ENCODE peak calls at places on chromosomes 4 and X, in four cellular contexts. One of them, this sample, is unnamed.

GRCh38 chrX:48772602-48773001 is 11.1 kb downstream of the GLOD5 start:
- DNase-seq in ovary: no peak
- DNase-seq in NB4: no peak
- DNase-seq in A549: no peak
- DNase-seq in this sample: no peak

GRCh38 chr4:2694691-2695090 is 61.4 kb downstream of the TNIP2 start:
- DNase-seq in ovary: no peak
- DNase-seq in NB4: no peak
- DNase-seq in A549: no peak
- DNase-seq in this sample: no peak

GRCh38 chr4:16199132-16199531 is 27.1 kb downstream of the TAPT1 start:
- DNase-seq in ovary: no peak
- DNase-seq in NB4: peak
- DNase-seq in A549: peak
- DNase-seq in this sample: no peak

GRCh38 chr4:145716200-145716599 is 36.3 kb downstream of the C4orf51 start:
- DNase-seq in ovary: no peak
- DNase-seq in NB4: no peak
- DNase-seq in A549: no peak
- DNase-seq in this sample: no peak

GRCh38 chrX:150568320-150569154 is at the start of gene MTM1:
- DNase-seq in ovary: peak
- DNase-seq in NB4: peak
- DNase-seq in A549: peak
- DNase-seq in this sample: peak

GRCh38 chr4:34181311-34181808 is 2063.0 kb downstream of the ARAP2 start:
- DNase-seq in ovary: no peak
- DNase-seq in NB4: no peak
- DNase-seq in A549: peak
- DNase-seq in this sample: no peak

GRCh38 chr4:111360906-111361305 is 738.0 kb upstream of the PITX2 start:
- DNase-seq in ovary: no peak
- DNase-seq in NB4: no peak
- DNase-seq in A549: no peak
- DNase-seq in this sample: no peak

GRCh38 chr4:128766781-128767180 is 42.7 kb upstream of the JADE1 start:
- DNase-seq in ovary: no peak
- DNase-seq in NB4: no peak
- DNase-seq in A549: no peak
- DNase-seq in this sample: no peak

GRCh38 chr4:53605783-53606182 is 14.5 kb upstream of the LNX1 start:
- DNase-seq in ovary: no peak
- DNase-seq in NB4: no peak
- DNase-seq in A549: no peak
- DNase-seq in this sample: no peak

GRCh38 chrX:123077671-123078070 is 106.4 kb upstream of the GRIA3 start:
- DNase-seq in ovary: no peak
- DNase-seq in NB4: no peak
- DNase-seq in A549: no peak
- DNase-seq in this sample: no peak

GRCh38 chr4:139584784-139585183 is 28.8 kb upstream of the SETD7 start:
- DNase-seq in ovary: no peak
- DNase-seq in NB4: no peak
- DNase-seq in A549: no peak
- DNase-seq in this sample: no peak

GRCh38 chr4:139581096-139581495 is 25.1 kb upstream of the SETD7 start:
- DNase-seq in ovary: no peak
- DNase-seq in NB4: no peak
- DNase-seq in A549: no peak
- DNase-seq in this sample: no peak

GRCh38 chr4:139582044-139582443 is 26.0 kb upstream of the SETD7 start:
- DNase-seq in ovary: no peak
- DNase-seq in NB4: no peak
- DNase-seq in A549: no peak
- DNase-seq in this sample: no peak

GRCh38 chr4:139585468-139585867 is 29.4 kb upstream of the SETD7 start:
- DNase-seq in ovary: no peak
- DNase-seq in NB4: no peak
- DNase-seq in A549: no peak
- DNase-seq in this sample: no peak

DNA sequence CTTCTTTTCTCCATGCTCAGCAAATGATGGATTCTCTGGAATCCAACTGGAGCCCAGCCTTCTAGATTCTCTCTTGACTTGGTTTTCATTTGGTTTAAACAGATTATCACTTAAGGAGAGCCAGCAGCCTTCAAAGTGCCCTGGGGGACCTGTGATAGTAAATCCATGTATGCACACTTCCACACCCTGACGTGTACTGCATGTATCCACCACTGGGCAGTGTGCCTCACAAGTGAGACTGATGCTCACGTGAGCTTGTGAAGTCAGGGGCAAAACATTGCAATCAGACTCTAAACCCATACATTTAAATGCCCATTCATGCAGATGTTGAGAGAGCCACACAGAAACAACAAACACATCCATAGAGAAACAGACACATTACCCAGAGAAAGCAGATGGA is 28.0 kb upstream of the SETD7 start:
- DNase-seq in ovary: no peak
- DNase-seq in NB4: no peak
- DNase-seq in A549: no peak
- DNase-seq in this sample: no peak
- TF ChIP-seq POLR2A in ovary: no peak
- TF ChIP-seq POLR2A in NB4: no peak
- TF ChIP-seq POLR2A in A549: no peak
- TF ChIP-seq POLR2A in this sample: no peak

GRCh38 chr4:78293348-78293747 is 236.2 kb downstream of the FRAS1 start:
- DNase-seq in ovary: no peak
- DNase-seq in NB4: no peak
- DNase-seq in A549: no peak
- DNase-seq in this sample: no peak

GRCh38 chr4:78293841-78294301 is 236.7 kb downstream of the FRAS1 start:
- DNase-seq in ovary: no peak
- DNase-seq in NB4: no peak
- DNase-seq in A549: peak
- DNase-seq in this sample: no peak

GRCh38 chr4:78298618-78299017 is 241.5 kb downstream of the FRAS1 start:
- DNase-seq in ovary: no peak
- DNase-seq in NB4: no peak
- DNase-seq in A549: no peak
- DNase-seq in this sample: no peak

GRCh38 chr4:78297075-78297815 is 240.1 kb downstream of the FRAS1 start:
- DNase-seq in ovary: no peak
- DNase-seq in NB4: no peak
- DNase-seq in A549: no peak
- DNase-seq in this sample: no peak

GRCh38 chr4:78296261-78296660 is 239.1 kb downstream of the FRAS1 start:
- DNase-seq in ovary: no peak
- DNase-seq in NB4: no peak
- DNase-seq in A549: no peak
- DNase-seq in this sample: no peak
- TF ChIP-seq CTCF in ovary: no peak
- TF ChIP-seq CTCF in NB4: no peak
- TF ChIP-seq CTCF in A549: no peak
- TF ChIP-seq CTCF in this sample: no peak

DNA sequence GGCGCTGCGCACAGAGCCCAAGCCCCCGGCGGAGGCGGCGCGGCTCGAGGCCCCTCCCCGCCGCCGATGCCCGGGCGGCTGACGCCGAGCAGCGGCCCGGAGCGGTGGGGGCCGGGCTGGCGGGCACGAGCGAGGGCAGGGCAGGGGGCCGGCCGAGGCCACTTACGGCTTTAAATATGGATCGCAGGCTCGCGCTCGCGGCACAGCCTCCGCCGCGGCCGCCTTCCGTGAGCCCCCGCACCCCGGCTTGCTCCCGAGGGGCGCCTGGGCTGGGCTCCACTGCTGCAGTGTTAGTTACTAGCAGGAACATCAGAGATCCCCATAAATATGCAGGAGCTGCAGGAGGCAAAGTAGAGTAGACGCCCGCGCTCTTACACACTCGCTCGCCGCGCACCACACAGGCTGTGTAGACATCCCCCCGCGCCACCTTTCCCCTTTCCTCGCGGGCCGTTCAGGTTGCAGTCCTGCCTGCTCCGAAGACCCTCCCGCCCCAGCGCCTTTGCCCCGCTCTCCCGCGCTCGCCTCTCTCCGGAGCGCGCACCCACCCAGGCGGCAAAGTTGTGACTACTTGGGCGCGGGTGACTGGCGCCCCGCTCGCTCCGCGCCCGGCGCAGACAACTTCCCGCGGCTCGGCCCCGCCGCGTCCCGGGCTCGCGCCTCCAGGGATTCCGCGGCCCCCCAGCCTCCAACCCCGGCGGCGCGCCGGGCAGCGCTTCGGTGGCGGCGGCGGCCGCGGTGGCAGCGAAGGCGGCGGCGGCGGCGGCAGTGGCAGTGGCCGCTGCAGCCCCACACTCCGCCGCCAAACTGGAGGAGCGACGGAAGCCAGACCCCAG is 152.0 kb upstream of the SLC4A4 start:
- DNase-seq in ovary: no peak
- DNase-seq in NB4: no peak
- DNase-seq in A549: peak
- DNase-seq in this sample: no peak
- TF ChIP-seq POLR2A in ovary: no peak
- TF ChIP-seq POLR2A in NB4: no peak
- TF ChIP-seq POLR2A in A549: peak
- TF ChIP-seq POLR2A in this sample: no peak

GRCh38 chrX:15930585-15930984 is 76.0 kb upstream of the AP1S2 start:
- DNase-seq in ovary: no peak
- DNase-seq in NB4: peak
- DNase-seq in A549: peak
- DNase-seq in this sample: no peak
- TF ChIP-seq CTCF in ovary: no peak
- TF ChIP-seq CTCF in NB4: no peak
- TF ChIP-seq CTCF in A549: peak
- TF ChIP-seq CTCF in this sample: no peak

DNA sequence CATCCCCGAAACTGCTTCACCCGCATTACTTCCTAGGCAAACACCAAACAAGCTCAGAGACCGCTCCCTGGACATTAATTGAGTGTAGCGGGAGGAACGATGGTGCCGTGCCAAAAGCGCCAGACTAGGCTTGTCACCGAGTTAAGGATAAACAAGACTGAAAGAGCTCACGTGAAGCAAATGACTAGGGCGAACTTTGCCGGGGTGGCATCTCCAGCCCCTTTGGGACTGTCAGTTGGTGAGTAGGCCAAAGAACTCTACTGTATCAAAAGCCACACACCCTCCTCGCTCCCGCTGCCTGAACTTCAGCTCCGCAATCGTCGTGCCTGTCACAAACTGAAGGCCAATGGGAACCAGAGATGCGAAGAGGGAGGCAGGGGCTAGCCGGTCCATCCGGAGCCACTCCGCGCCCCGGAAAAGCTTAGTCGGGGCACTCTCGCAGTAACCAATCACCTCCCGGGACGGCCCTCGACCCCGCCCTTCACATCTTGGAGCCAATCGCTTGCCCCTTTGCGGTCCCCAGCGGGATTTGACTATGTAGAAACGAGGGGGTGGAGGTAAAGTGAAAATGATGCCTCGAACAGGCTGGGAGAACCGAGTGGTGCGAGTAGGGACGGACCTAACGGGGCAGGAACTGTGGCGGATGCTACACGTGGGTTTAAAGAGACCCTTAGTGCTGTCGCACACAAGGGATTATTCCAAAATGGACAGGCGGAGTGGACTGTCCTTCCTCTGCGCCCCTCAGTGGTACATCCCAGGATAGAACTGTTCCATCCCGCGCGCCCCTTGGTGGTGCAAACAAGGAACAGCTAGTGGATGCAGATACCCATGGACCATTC is 37.0 kb upstream of the FAM156A start:
- DNase-seq in ovary: peak
- DNase-seq in NB4: peak
- DNase-seq in A549: peak
- DNase-seq in this sample: peak
- TF ChIP-seq POLR2A in ovary: peak
- TF ChIP-seq POLR2A in NB4: peak
- TF ChIP-seq POLR2A in A549: peak
- TF ChIP-seq POLR2A in this sample: no peak

GRCh38 chr4:37734989-37735388 is 48.8 kb upstream of the RELL1 start:
- DNase-seq in ovary: no peak
- DNase-seq in NB4: no peak
- DNase-seq in A549: no peak
- DNase-seq in this sample: no peak

GRCh38 chr4:37735578-37735977 is 49.4 kb upstream of the RELL1 start:
- DNase-seq in ovary: no peak
- DNase-seq in NB4: peak
- DNase-seq in A549: no peak
- DNase-seq in this sample: no peak

GRCh38 chr4:37733230-37733904 is 47.2 kb upstream of the RELL1 start:
- DNase-seq in ovary: no peak
- DNase-seq in NB4: no peak
- DNase-seq in A549: no peak
- DNase-seq in this sample: no peak

GRCh38 chr4:37729649-37730004 is 43.5 kb upstream of the RELL1 start:
- DNase-seq in ovary: no peak
- DNase-seq in NB4: no peak
- DNase-seq in A549: no peak
- DNase-seq in this sample: no peak

DNA sequence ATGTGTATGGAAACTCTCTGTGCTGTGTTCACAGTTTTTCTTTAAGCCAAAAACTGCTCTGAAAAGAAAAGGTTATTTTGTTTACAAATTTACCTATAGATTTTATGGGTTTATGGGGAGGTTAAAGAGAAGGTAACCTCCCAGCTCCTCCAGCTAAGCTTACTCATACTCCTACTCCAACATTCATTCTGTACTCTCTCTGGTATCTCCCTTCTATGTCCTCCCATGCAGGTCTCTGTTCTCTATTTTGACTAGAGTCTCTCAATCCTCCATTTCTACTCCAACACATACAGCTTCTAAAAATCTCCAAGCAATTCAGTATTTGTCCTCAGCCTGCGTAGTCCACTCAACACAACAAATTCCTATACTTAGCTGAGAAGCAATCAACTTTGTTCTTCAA is 46.6 kb upstream of the RELL1 start:
- DNase-seq in ovary: no peak
- DNase-seq in NB4: no peak
- DNase-seq in A549: no peak
- DNase-seq in this sample: no peak
- TF ChIP-seq CTCF in ovary: no peak
- TF ChIP-seq CTCF in NB4: no peak
- TF ChIP-seq CTCF in A549: no peak
- TF ChIP-seq CTCF in this sample: no peak

GRCh38 chr4:84499065-84499982 is at the start of gene NKX6-1:
- DNase-seq in ovary: peak
- DNase-seq in NB4: no peak
- DNase-seq in A549: peak
- DNase-seq in this sample: peak
- TF ChIP-seq POLR2A in ovary: no peak
- TF ChIP-seq POLR2A in NB4: no peak
- TF ChIP-seq POLR2A in A549: no peak
- TF ChIP-seq POLR2A in this sample: peak

GRCh38 chr4:15006416-15007024 is 4.2 kb downstream of the CPEB2 start:
- DNase-seq in ovary: no peak
- DNase-seq in NB4: peak
- DNase-seq in A549: no peak
- DNase-seq in this sample: no peak
- TF ChIP-seq CTCF in ovary: no peak
- TF ChIP-seq CTCF in NB4: no peak
- TF ChIP-seq CTCF in A549: no peak
- TF ChIP-seq CTCF in this sample: peak